ENCODE peak calls at places on chromosomes 11 and 22, in ten cellular contexts. K is activated B cell treated with CpG ODN at 0.5 μM for 24 hours, C is chondrocyte, R is astrocyte of the cerebellum, Q is NCI-H2029 treated with DMSO at 0.1 percent for 48 hours, Y is HTR-8/SVneo, L is D341Med, W is epithelial cell of esophagus, B is choroid plexus epithelial cell, V is GM04504. O is an unnamed sample.

GRCh38 chr11:4025957-4026324 is 68.7 kb upstream of the RRM1 start:
- DNase-seq in K (no peak), C (no peak), R (peak), Q (no peak), Y (no peak), L (no peak), W (no peak), B (peak), V (peak), O (no peak)

GRCh38 chr11:94968334-94968958 is 4.9 kb downstream of the CWC15 start:
- DNase-seq in K (no peak), C (no peak), R (peak), Q (no peak), Y (no peak), L (no peak), W (peak), B (peak), V (peak), O (peak)

GRCh38 chr11:20912046-20912821 is 242.8 kb downstream of the NELL1 start:
- DNase-seq in K (no peak), C (no peak), R (no peak), Q (no peak), Y (no peak), L (no peak), W (no peak), B (no peak), V (no peak), O (no peak)

GRCh38 chr22:32206774-32207758 is 2.2 kb upstream of the RFPL2 start:
- DNase-seq in K (no peak), C (no peak), R (no peak), Q (peak), Y (no peak), L (no peak), W (peak), B (peak), V (no peak), O (no peak)

GRCh38 chr11:33531743-33532181 is 168.9 kb downstream of the C11orf91 start:
- DNase-seq in K (no peak), C (no peak), R (no peak), Q (no peak), Y (no peak), L (no peak), W (no peak), B (peak), V (peak), O (peak)

GRCh38 chr11:129319201-129319600 is 56.4 kb upstream of the BARX2 start:
- DNase-seq in K (no peak), C (no peak), R (no peak), Q (no peak), Y (no peak), L (no peak), W (no peak), B (no peak), V (no peak), O (no peak)

GRCh38 chr22:23069502-23070357 is 589 bp upstream of the GNAZ start:
- DNase-seq in K (peak), C (peak), R (peak), Q (peak), Y (peak), L (peak), W (peak), B (peak), V (peak), O (peak)

GRCh38 chr11:57251037-57251436 is 14.0 kb upstream of the APLNR start:
- DNase-seq in K (no peak), C (no peak), R (no peak), Q (no peak), Y (no peak), L (no peak), W (no peak), B (no peak), V (no peak), O (no peak)

GRCh38 chr11:108871152-108871551 is 206.3 kb downstream of the DDX10 start:
- DNase-seq in K (no peak), C (no peak), R (no peak), Q (no peak), Y (no peak), L (peak), W (peak), B (peak), V (no peak), O (no peak)

GRCh38 chr11:19344661-19345518 is 104.1 kb upstream of the E2F8 start:
- DNase-seq in K (no peak), C (peak), R (peak), Q (peak), Y (peak), L (peak), W (peak), B (peak), V (no peak), O (no peak)

GRCh38 chr11:2524446-2525165 is 79.8 kb downstream of the KCNQ1 start:
- DNase-seq in K (peak), C (peak), R (no peak), Q (no peak), Y (no peak), L (peak), W (no peak), B (no peak), V (no peak), O (no peak)

GRCh38 chr22:17770180-17771077 is 3.8 kb downstream of the BID start:
- DNase-seq in K (peak), C (no peak), R (no peak), Q (no peak), Y (no peak), L (no peak), W (no peak), B (no peak), V (no peak), O (no peak)

GRCh38 chr22:40345801-40346177 is 511 bp upstream of the ADSL start:
- DNase-seq in K (peak), C (no peak), R (no peak), Q (no peak), Y (peak), L (peak), W (peak), B (peak), V (no peak), O (no peak)

GRCh38 chr11:82757660-82758301 is 24.1 kb upstream of the FAM181B start:
- DNase-seq in K (no peak), C (no peak), R (no peak), Q (no peak), Y (no peak), L (no peak), W (no peak), B (no peak), V (no peak), O (no peak)

GRCh38 chr11:8265681-8266241 is 2.1 kb upstream of the LMO1 start:
- DNase-seq in K (no peak), C (peak), R (no peak), Q (no peak), Y (no peak), L (no peak), W (no peak), B (no peak), V (no peak), O (no peak)

GRCh38 chr22:41237707-41238569 is 2.8 kb downstream of the CHADL start:
- DNase-seq in K (peak), C (no peak), R (no peak), Q (no peak), Y (no peak), L (no peak), W (peak), B (peak), V (no peak), O (no peak)

GRCh38 chr11:9664276-9665171 is 647 bp downstream of the SWAP70 start:
- DNase-seq in K (peak), C (no peak), R (no peak), Q (no peak), Y (peak), L (peak), W (peak), B (peak), V (peak), O (no peak)

GRCh38 chr22:35443338-35443737 is 43.4 kb downstream of the MCM5 start:
- DNase-seq in K (no peak), C (no peak), R (no peak), Q (no peak), Y (no peak), L (no peak), W (peak), B (no peak), V (no peak), O (no peak)

GRCh38 chr11:120334894-120335462 is 1.2 kb upstream of the ARHGEF12 start:
- DNase-seq in K (no peak), C (no peak), R (peak), Q (peak), Y (peak), L (no peak), W (peak), B (peak), V (no peak), O (peak)

GRCh38 chr11:72750086-72750485 is 2.1 kb downstream of the ARAP1 start:
- DNase-seq in K (no peak), C (no peak), R (no peak), Q (no peak), Y (no peak), L (no peak), W (no peak), B (no peak), V (no peak), O (no peak)

GRCh38 chr11:103279821-103280220 is 170.6 kb downstream of the DYNC2H1 start:
- DNase-seq in K (no peak), C (no peak), R (no peak), Q (no peak), Y (no peak), L (no peak), W (peak), B (no peak), V (no peak), O (no peak)

GRCh38 chr11:59706518-59707285 is 6.9 kb downstream of the OR10V1 start:
- DNase-seq in K (no peak), C (no peak), R (peak), Q (no peak), Y (peak), L (no peak), W (peak), B (peak), V (peak), O (peak)

GRCh38 chr11:1837171-1838076 is 1.4 kb upstream of the TNNI2 start:
- DNase-seq in K (peak), C (no peak), R (no peak), Q (no peak), Y (peak), L (peak), W (peak), B (peak), V (no peak), O (no peak)

GRCh38 chr22:19751497-19752245 is 8.9 kb upstream of the TBX1 start:
- DNase-seq in K (no peak), C (no peak), R (no peak), Q (no peak), Y (no peak), L (no peak), W (no peak), B (no peak), V (no peak), O (no peak)